ENCODE peak calls at places on chromosomes 7 and 10, in four cellular contexts. M is psoas muscle, V is keratinocyte, U is OCI-LY7. A is an unnamed sample.

GRCh38 chr7:26103541-26104070 is 48.4 kb upstream of the NFE2L3 start:
- DNase-seq in M (no peak), V (no peak), U (no peak), A (no peak)

GRCh38 chr10:102796407-102797176 is 40.6 kb downstream of the CYP17A1 start:
- DNase-seq in M (peak; percentile 94), V (no peak), U (peak; percentile 73), A (peak; percentile 95)

GRCh38 chr7:43249808-43250145 is 137.3 kb downstream of the HECW1 start:
- DNase-seq in M (no peak), V (no peak), U (no peak), A (no peak)

GRCh38 chr7:101819183-101819582 is 1.8 kb downstream of the CUX1 start:
- DNase-seq in M (no peak), V (no peak), U (no peak), A (no peak)

GRCh38 chr7:112571852-112572607 is 91.2 kb downstream of the LSMEM1 start:
- DNase-seq in M (no peak), V (no peak), U (peak; percentile 45), A (no peak)

GRCh38 chr7:155804897-155805825 is 7.1 kb downstream of the SHH start:
- DNase-seq in M (no peak), V (no peak), U (no peak), A (no peak)

GRCh38 chr7:130953193-130953592 is 219.2 kb upstream of the KLF14 start:
- DNase-seq in M (no peak), V (no peak), U (no peak), A (no peak)

GRCh38 chr10:59844436-59844835 is 61.9 kb downstream of the CCDC6 start:
- DNase-seq in M (no peak), V (no peak), U (no peak), A (no peak)

GRCh38 chr7:84105582-84105981 is 89.0 kb downstream of the SEMA3A start:
- DNase-seq in M (no peak), V (no peak), U (no peak), A (no peak)

GRCh38 chr10:29554660-29555059 is 80.1 kb downstream of the SVIL start:
- DNase-seq in M (peak; percentile 76), V (no peak), U (no peak), A (no peak)

GRCh38 chr10:35711615-35712411 is 69.7 kb upstream of the FZD8 start:
- DNase-seq in M (no peak), V (no peak), U (no peak), A (no peak)

GRCh38 chr10:70575874-70576802 is 26.4 kb downstream of the PRF1 start:
- DNase-seq in M (peak; percentile 64), V (no peak), U (peak; percentile 92), A (peak; percentile 85)

GRCh38 chr7:97011536-97012292 is 6.4 kb downstream of the DLX6 start:
- DNase-seq in M (no peak), V (no peak), U (no peak), A (no peak)

GRCh38 chr7:36005286-36005685 is 147.8 kb upstream of the EEPD1 start:
- DNase-seq in M (no peak), V (no peak), U (no peak), A (no peak)

GRCh38 chr7:4244041-4244440 is 438.1 kb upstream of the FOXK1 start:
- DNase-seq in M (no peak), V (no peak), U (no peak), A (no peak)

GRCh38 chr7:73879977-73880681 is 19.2 kb downstream of the TMEM270 start:
- DNase-seq in M (peak; percentile 85), V (no peak), U (no peak), A (peak; percentile 80)

DNA sequence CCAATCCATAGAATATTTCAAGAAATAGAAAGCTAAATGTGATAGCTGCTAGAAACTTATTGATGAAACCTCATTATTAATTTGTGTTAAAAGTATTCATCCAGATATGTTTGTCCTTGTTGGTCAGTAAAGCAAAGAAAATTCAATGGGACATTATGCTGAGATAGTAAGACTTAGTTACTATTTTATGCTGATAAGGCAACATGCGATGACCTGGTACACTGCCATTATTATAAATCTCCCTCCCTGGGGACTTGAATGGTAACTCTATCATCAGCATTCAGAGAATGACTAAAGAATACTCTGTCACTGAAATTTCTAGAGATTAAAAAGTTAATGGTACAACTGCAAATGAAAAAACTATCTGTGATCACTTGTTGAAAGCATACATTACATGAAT is 54.9 kb downstream of the ARHGAP12 start:
- DNase-seq in M (no peak), V (no peak), U (no peak), A (no peak)
- H3K4me1 ChIP-seq in M (peaks cover 32% of the 10 kb centered on the region), V (no peaks in the 10 kb centered on the region), U (no peaks in the 10 kb centered on the region), A (peaks cover 2% of the 10 kb centered on the region)

DNA sequence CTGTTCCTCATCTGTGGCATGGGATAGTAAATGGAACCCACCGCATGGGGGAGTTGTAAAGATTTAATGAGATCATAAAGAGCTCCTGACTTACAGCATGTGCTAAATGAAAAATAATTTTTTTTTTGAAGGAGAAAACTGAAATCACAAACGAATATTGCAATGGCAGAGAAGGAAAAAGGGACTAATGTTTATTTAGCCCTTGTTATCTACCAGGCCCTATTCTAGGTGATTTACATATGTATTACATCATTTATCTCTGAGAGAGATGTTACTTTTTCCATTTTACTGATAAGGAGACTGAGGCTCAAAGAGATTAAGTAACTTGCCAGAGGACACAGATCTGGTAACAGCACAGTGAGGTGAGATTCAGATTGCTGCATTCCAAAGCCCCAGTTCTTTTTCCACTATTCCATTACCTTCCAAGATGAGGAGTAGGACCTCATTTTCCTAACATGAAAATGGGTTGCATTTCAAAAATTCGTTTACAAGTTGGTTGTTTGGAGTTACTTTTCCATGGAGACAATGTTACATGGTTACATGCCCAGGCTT is 28.6 kb downstream of the VCL start:
- DNase-seq in M (no peak), V (no peak), U (no peak), A (no peak)
- H3K4me1 ChIP-seq in M (peaks cover 68% of the 10 kb centered on the region), V (peaks cover 18% of the 10 kb centered on the region), U (no peaks in the 10 kb centered on the region), A (peaks cover 14% of the 10 kb centered on the region)

DNA sequence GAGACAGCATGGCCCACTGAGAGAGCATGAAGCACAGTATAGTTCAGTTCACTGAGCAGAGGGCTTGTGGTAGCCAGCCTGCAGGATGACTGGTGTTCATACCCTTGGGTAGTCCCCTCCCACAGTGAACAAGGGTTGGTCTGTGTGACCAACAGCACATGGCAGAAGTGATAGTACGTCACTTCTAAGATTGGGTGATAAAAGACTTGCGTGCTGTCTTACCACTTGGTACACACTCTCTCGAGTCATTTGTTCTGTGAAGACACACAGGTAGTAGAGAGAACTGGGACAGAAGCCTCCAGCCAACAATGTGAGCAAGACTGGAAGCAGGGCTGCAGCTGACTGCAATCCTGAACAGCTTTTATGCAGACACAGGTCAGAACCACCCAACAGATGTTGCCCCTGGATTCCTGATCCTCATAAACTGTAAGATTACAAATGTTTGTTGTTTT is 14.6 kb downstream of the EPC1 start:
- DNase-seq in M (no peak), V (no peak), U (peak; percentile 24), A (peak; percentile 39)
- H3K4me1 ChIP-seq in M (peaks cover 98% of the 10 kb centered on the region), V (peaks cover 6% of the 10 kb centered on the region), U (peaks cover 17% of the 10 kb centered on the region), A (peaks cover 33% of the 10 kb centered on the region)

GRCh38 chr7:90625051-90625450 is 28.9 kb downstream of the CDK14 start:
- DNase-seq in M (no peak), V (no peak), U (no peak), A (no peak)
- H3K4me1 ChIP-seq in M (peaks cover 9% of the 10 kb centered on the region), V (peaks cover 23% of the 10 kb centered on the region), U (no peaks in the 10 kb centered on the region), A (peaks cover 9% of the 10 kb centered on the region)

A was measured in right cardiac atrium.